ENCODE peak calls at places on chromosomes 5 and 9, in six cellular contexts. X is IMR-90; E is adipocyte; Q is GM12865; G is heart right ventricle; V is effector memory CD4-positive, alpha-beta T cell. A is an unnamed sample.

GRCh38 chr9:99299214-99300102 is 77.4 kb downstream of the SEC61B start:
- DNase-seq in X (peak; percentile 83), E (peak; percentile 74), Q (peak; percentile 16), G (no peak), V (no peak), A (no peak)

GRCh38 chr5:148807845-148808244 is 18.6 kb upstream of the ADRB2 start:
- DNase-seq in X (no peak), E (no peak), Q (peak; percentile 21), G (no peak), V (no peak), A (no peak)

GRCh38 chr9:133712221-133713100 is 25.7 kb downstream of the SARDH start:
- DNase-seq in X (no peak), E (no peak), Q (no peak), G (no peak), V (no peak), A (no peak)

GRCh38 chr5:142866563-142867275 is 96.5 kb downstream of the ARHGAP26 start:
- DNase-seq in X (peak; percentile 73), E (peak; percentile 72), Q (peak; percentile 72), G (no peak), V (no peak), A (peak; percentile 72)

GRCh38 chr5:142358121-142358520 is 33.3 kb upstream of the SPRY4 start:
- DNase-seq in X (no peak), E (no peak), Q (no peak), G (no peak), V (no peak), A (no peak)

GRCh38 chr5:171630047-171630669 is 155.5 kb upstream of the SMIM23 start:
- DNase-seq in X (peak; percentile 52), E (peak; percentile 78), Q (no peak), G (peak; percentile 70), V (no peak), A (peak; percentile 20)

GRCh38 chr5:56658972-56659371 is 156.4 kb upstream of the MAP3K1 start:
- DNase-seq in X (no peak), E (no peak), Q (peak; percentile 31), G (no peak), V (no peak), A (no peak)

GRCh38 chr9:19404278-19405075 is 4.3 kb upstream of the ACER2 start:
- DNase-seq in X (no peak), E (no peak), Q (no peak), G (no peak), V (no peak), A (peak; percentile 40)

GRCh38 chr5:112024769-112025168 is 267.8 kb upstream of the NREP start:
- DNase-seq in X (peak; percentile 64), E (peak; percentile 79), Q (peak; percentile 14), G (no peak), V (no peak), A (no peak)

GRCh38 chr5:134902071-134902801 is 2.7 kb upstream of the PCBD2 start:
- DNase-seq in X (peak; percentile 48), E (no peak), Q (peak; percentile 81), G (no peak), V (no peak), A (no peak)

GRCh38 chr5:17238521-17239041 is 21.1 kb downstream of the BASP1 start:
- DNase-seq in X (peak; percentile 82), E (peak; percentile 57), Q (no peak), G (no peak), V (no peak), A (no peak)

GRCh38 chr5:3197699-3198098 is 397.9 kb upstream of the IRX1 start:
- DNase-seq in X (no peak), E (no peak), Q (no peak), G (no peak), V (no peak), A (no peak)

GRCh38 chr9:133995012-133995896 is 3.1 kb upstream of the VAV2 start:
- DNase-seq in X (no peak), E (no peak), Q (peak; percentile 44), G (no peak), V (no peak), A (no peak)

GRCh38 chr9:99824378-99825157 is 2.9 kb downstream of the NR4A3 start:
- DNase-seq in X (no peak), E (peak; percentile 68), Q (peak; percentile 76), G (peak; percentile 44), V (peak; percentile 27), A (peak; percentile 6)

GRCh38 chr9:112884721-112885120 is 6.0 kb downstream of the SLC46A2 start:
- DNase-seq in X (no peak), E (no peak), Q (no peak), G (no peak), V (no peak), A (no peak)

GRCh38 chr5:73783823-73784222 is 157.8 kb downstream of the ARHGEF28 start:
- DNase-seq in X (peak; percentile 53), E (peak; percentile 45), Q (peak; percentile 30), G (no peak), V (no peak), A (no peak)

GRCh38 chr5:69368458-69369368 is 607 bp downstream of the AK6 start:
- DNase-seq in X (peak; percentile 54), E (peak; percentile 72), Q (no peak), G (no peak), V (no peak), A (no peak)

GRCh38 chr5:15683332-15683731 is 183.4 kb downstream of the FBXL7 start:
- DNase-seq in X (peak; percentile 24), E (no peak), Q (peak; percentile 14), G (peak; percentile 47), V (no peak), A (no peak)

GRCh38 chr9:27447036-27447700 is 76.9 kb upstream of the IFNK start:
- DNase-seq in X (no peak), E (no peak), Q (no peak), G (no peak), V (no peak), A (no peak)

GRCh38 chr9:136984464-136985026 is 1.8 kb downstream of the LCNL1 start:
- DNase-seq in X (no peak), E (no peak), Q (no peak), G (peak; percentile 21), V (no peak), A (no peak)

GRCh38 chr9:69115621-69116020 is 58.5 kb upstream of the TJP2 start:
- DNase-seq in X (no peak), E (peak; percentile 84), Q (no peak), G (no peak), V (no peak), A (no peak)

GRCh38 chr5:71786337-71787060 is 67.4 kb downstream of the CARTPT start:
- DNase-seq in X (no peak), E (no peak), Q (no peak), G (no peak), V (no peak), A (no peak)

GRCh38 chr5:10595305-10595677 is 31.4 kb downstream of the ANKRD33B start:
- DNase-seq in X (peak; percentile 44), E (peak; percentile 56), Q (no peak), G (no peak), V (no peak), A (no peak)
- H3K4me3 ChIP-seq in X (no peak overlapping the region), E (peak overlapping the region; percentile 73), Q (no peak overlapping the region), G (peak overlapping the region; percentile 25), V (no peak overlapping the region), A (no peak overlapping the region)

GRCh38 chr9:89394412-89394811 is 76.1 kb downstream of the SECISBP2 start:
- DNase-seq in X (no peak), E (no peak), Q (no peak), G (no peak), V (no peak), A (no peak)

GRCh38 chr9:89398651-89399050 is 80.4 kb downstream of the SECISBP2 start:
- DNase-seq in X (no peak), E (no peak), Q (no peak), G (no peak), V (no peak), A (no peak)

GRCh38 chr9:89397471-89397870 is 79.2 kb downstream of the SECISBP2 start:
- DNase-seq in X (no peak), E (no peak), Q (no peak), G (no peak), V (no peak), A (no peak)

GRCh38 chr9:89400398-89401116 is 82.3 kb downstream of the SECISBP2 start:
- DNase-seq in X (no peak), E (no peak), Q (peak; percentile 73), G (no peak), V (no peak), A (no peak)

DNA sequence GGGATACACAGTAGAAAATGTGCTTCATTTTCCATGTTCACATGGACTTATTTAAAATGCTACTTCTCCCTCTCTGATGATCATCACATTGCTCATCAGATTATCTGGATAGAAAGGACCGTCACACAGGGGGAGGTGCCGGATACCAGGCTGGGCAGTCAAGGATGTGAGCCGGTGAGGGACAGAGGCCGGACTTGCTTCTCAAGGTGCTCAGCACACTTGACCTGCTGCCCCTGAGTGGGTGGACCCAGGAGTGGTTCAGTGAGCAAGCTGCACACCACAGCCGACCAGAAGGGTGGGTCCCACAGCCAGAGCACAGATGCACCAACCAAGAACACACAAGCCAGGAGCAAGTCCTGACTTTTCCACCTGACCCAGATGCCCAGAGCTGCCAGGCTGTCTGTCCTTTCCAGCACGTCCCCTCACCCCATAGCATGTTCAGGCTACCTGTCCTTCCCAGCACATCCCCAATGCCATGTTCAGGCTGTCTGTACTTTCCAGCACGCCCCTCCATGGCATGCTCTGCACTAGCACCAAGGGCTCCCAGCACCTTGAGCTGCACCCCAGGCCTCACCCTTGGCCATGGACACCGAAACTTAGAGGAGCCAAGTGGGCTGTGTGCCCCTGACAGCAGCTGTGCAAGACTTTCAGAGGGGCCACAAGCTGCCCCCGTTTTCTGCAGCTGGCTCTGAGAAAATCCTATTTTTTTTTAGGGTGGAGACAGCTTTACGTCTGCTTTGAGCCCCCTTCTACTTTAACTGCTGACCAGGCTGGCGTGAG is 77.8 kb downstream of the SECISBP2 start:
- DNase-seq in X (no peak), E (no peak), Q (no peak), G (no peak), V (no peak), A (no peak)
- H3K4me3 ChIP-seq in X (no peak overlapping the region), E (no peak overlapping the region), Q (no peak overlapping the region), G (no peak overlapping the region), V (no peak overlapping the region), A (no peak overlapping the region)

GRCh38 chr5:180103487-180103886 is 31.9 kb upstream of the RNF130 start:
- DNase-seq in X (no peak), E (no peak), Q (no peak), G (no peak), V (no peak), A (no peak)
- H3K4me3 ChIP-seq in X (no peak overlapping the region), E (no peak overlapping the region), Q (no peak overlapping the region), G (no peak overlapping the region), V (no peak overlapping the region), A (no peak overlapping the region)

DNA sequence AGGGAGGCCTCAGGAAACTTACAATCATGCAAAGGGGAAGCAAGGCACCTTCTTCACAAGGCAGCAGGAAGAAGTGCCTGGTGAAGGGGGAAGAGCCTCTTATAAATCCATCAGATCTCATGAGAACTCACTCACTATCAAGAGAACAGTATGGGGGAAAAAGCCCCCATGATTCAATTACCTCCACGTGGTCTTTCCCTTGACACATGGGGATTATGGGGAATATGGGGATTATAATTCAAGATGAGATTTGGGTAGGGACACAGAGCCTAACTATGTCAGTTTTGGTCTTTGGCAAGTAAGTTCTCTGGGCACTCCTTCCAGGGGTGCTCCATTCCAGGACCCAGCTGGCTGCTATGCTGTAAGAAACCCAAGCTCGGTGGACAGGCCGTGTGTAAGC is 275.3 kb upstream of the TUT7 start:
- DNase-seq in X (no peak), E (no peak), Q (no peak), G (no peak), V (no peak), A (no peak)
- H3K4me3 ChIP-seq in X (no peak overlapping the region), E (no peak overlapping the region), Q (no peak overlapping the region), G (no peak overlapping the region), V (no peak overlapping the region), A (no peak overlapping the region)